ENCODE peak calls at places on chromosomes 6 and 20, in eight cellular contexts. One of them, this sample, is unnamed.

GRCh38 chr6:52261229-52261628 is 16.9 kb upstream of the IL17F start:
- DNase-seq in mucosa of descending colon: no peak
- DNase-seq in ascending aorta: no peak
- DNase-seq in K562: no peak
- DNase-seq in fibroblast of mammary gland: peak; percentile 88
- DNase-seq in left ventricle myocardium inferior: no peak
- DNase-seq in lower lobe of right lung: no peak
- DNase-seq in foreskin fibroblast: peak; percentile 73
- DNase-seq in this sample: peak; percentile 54

GRCh38 chr6:106908386-106908840 is 66.1 kb downstream of the CD24 start:
- DNase-seq in mucosa of descending colon: no peak
- DNase-seq in ascending aorta: no peak
- DNase-seq in K562: no peak
- DNase-seq in fibroblast of mammary gland: no peak
- DNase-seq in left ventricle myocardium inferior: no peak
- DNase-seq in lower lobe of right lung: no peak
- DNase-seq in foreskin fibroblast: no peak
- DNase-seq in this sample: no peak

GRCh38 chr6:35197196-35197595 is 16.6 kb upstream of the SCUBE3 start:
- DNase-seq in mucosa of descending colon: no peak
- DNase-seq in ascending aorta: no peak
- DNase-seq in K562: no peak
- DNase-seq in fibroblast of mammary gland: no peak
- DNase-seq in left ventricle myocardium inferior: no peak
- DNase-seq in lower lobe of right lung: no peak
- DNase-seq in foreskin fibroblast: peak; percentile 40
- DNase-seq in this sample: no peak

GRCh38 chr20:45353746-45354145 is 5.5 kb upstream of the SDC4 start:
- DNase-seq in mucosa of descending colon: no peak
- DNase-seq in ascending aorta: no peak
- DNase-seq in K562: no peak
- DNase-seq in fibroblast of mammary gland: no peak
- DNase-seq in left ventricle myocardium inferior: no peak
- DNase-seq in lower lobe of right lung: no peak
- DNase-seq in foreskin fibroblast: no peak
- DNase-seq in this sample: no peak

GRCh38 chr20:54494303-54495006 is 19.1 kb downstream of the DOK5 start:
- DNase-seq in mucosa of descending colon: no peak
- DNase-seq in ascending aorta: no peak
- DNase-seq in K562: no peak
- DNase-seq in fibroblast of mammary gland: no peak
- DNase-seq in left ventricle myocardium inferior: no peak
- DNase-seq in lower lobe of right lung: no peak
- DNase-seq in foreskin fibroblast: no peak
- DNase-seq in this sample: no peak

GRCh38 chr6:166715065-166715464 is 88.0 kb upstream of the RPS6KA2 start:
- DNase-seq in mucosa of descending colon: no peak
- DNase-seq in ascending aorta: no peak
- DNase-seq in K562: no peak
- DNase-seq in fibroblast of mammary gland: no peak
- DNase-seq in left ventricle myocardium inferior: no peak
- DNase-seq in lower lobe of right lung: no peak
- DNase-seq in foreskin fibroblast: no peak
- DNase-seq in this sample: no peak

GRCh38 chr20:19552144-19552895 is 205.7 kb upstream of the RIN2 start:
- DNase-seq in mucosa of descending colon: no peak
- DNase-seq in ascending aorta: no peak
- DNase-seq in K562: no peak
- DNase-seq in fibroblast of mammary gland: no peak
- DNase-seq in left ventricle myocardium inferior: no peak
- DNase-seq in lower lobe of right lung: peak; percentile 50
- DNase-seq in foreskin fibroblast: no peak
- DNase-seq in this sample: peak; percentile 3

GRCh38 chr6:12403946-12404647 is 113.9 kb downstream of the EDN1 start:
- DNase-seq in mucosa of descending colon: no peak
- DNase-seq in ascending aorta: no peak
- DNase-seq in K562: no peak
- DNase-seq in fibroblast of mammary gland: peak; percentile 48
- DNase-seq in left ventricle myocardium inferior: no peak
- DNase-seq in lower lobe of right lung: no peak
- DNase-seq in foreskin fibroblast: peak; percentile 60
- DNase-seq in this sample: no peak

GRCh38 chr20:3735768-3736167 is 3.3 kb downstream of the HSPA12B start:
- DNase-seq in mucosa of descending colon: no peak
- DNase-seq in ascending aorta: no peak
- DNase-seq in K562: no peak
- DNase-seq in fibroblast of mammary gland: no peak
- DNase-seq in left ventricle myocardium inferior: no peak
- DNase-seq in lower lobe of right lung: no peak
- DNase-seq in foreskin fibroblast: no peak
- DNase-seq in this sample: no peak

GRCh38 chr20:43564993-43565757 is 6.3 kb downstream of the SGK2 start:
- DNase-seq in mucosa of descending colon: no peak
- DNase-seq in ascending aorta: no peak
- DNase-seq in K562: no peak
- DNase-seq in fibroblast of mammary gland: no peak
- DNase-seq in left ventricle myocardium inferior: no peak
- DNase-seq in lower lobe of right lung: no peak
- DNase-seq in foreskin fibroblast: no peak
- DNase-seq in this sample: no peak

GRCh38 chr6:96837138-96837971 is at the start of gene GPR63:
- DNase-seq in mucosa of descending colon: peak; percentile 79
- DNase-seq in ascending aorta: no peak
- DNase-seq in K562: peak; percentile 91
- DNase-seq in fibroblast of mammary gland: peak; percentile 50
- DNase-seq in left ventricle myocardium inferior: peak; percentile 40
- DNase-seq in lower lobe of right lung: peak; percentile 71
- DNase-seq in foreskin fibroblast: peak; percentile 68
- DNase-seq in this sample: peak; percentile 77

GRCh38 chr20:58010666-58011065 is 217.8 kb downstream of the ANKRD60 start:
- DNase-seq in mucosa of descending colon: no peak
- DNase-seq in ascending aorta: no peak
- DNase-seq in K562: no peak
- DNase-seq in fibroblast of mammary gland: no peak
- DNase-seq in left ventricle myocardium inferior: no peak
- DNase-seq in lower lobe of right lung: no peak
- DNase-seq in foreskin fibroblast: no peak
- DNase-seq in this sample: no peak

GRCh38 chr6:53734473-53735299 is 60.1 kb upstream of the LRRC1 start:
- DNase-seq in mucosa of descending colon: peak; percentile 76
- DNase-seq in ascending aorta: no peak
- DNase-seq in K562: no peak
- DNase-seq in fibroblast of mammary gland: peak; percentile 57
- DNase-seq in left ventricle myocardium inferior: peak; percentile 21
- DNase-seq in lower lobe of right lung: peak; percentile 52
- DNase-seq in foreskin fibroblast: peak; percentile 61
- DNase-seq in this sample: peak; percentile 26

GRCh38 chr6:28969129-28969528 is 36.0 kb downstream of the ZNF311 start:
- DNase-seq in mucosa of descending colon: no peak
- DNase-seq in ascending aorta: no peak
- DNase-seq in K562: no peak
- DNase-seq in fibroblast of mammary gland: no peak
- DNase-seq in left ventricle myocardium inferior: no peak
- DNase-seq in lower lobe of right lung: no peak
- DNase-seq in foreskin fibroblast: no peak
- DNase-seq in this sample: no peak

GRCh38 chr6:28802417-28803336 is 121.1 kb downstream of the TRIM27 start:
- DNase-seq in mucosa of descending colon: no peak
- DNase-seq in ascending aorta: no peak
- DNase-seq in K562: peak; percentile 68
- DNase-seq in fibroblast of mammary gland: peak; percentile 80
- DNase-seq in left ventricle myocardium inferior: no peak
- DNase-seq in lower lobe of right lung: no peak
- DNase-seq in foreskin fibroblast: no peak
- DNase-seq in this sample: peak; percentile 63

GRCh38 chr6:100796049-100796823 is 84.9 kb downstream of the ASCC3 start:
- DNase-seq in mucosa of descending colon: no peak
- DNase-seq in ascending aorta: no peak
- DNase-seq in K562: no peak
- DNase-seq in fibroblast of mammary gland: no peak
- DNase-seq in left ventricle myocardium inferior: no peak
- DNase-seq in lower lobe of right lung: no peak
- DNase-seq in foreskin fibroblast: no peak
- DNase-seq in this sample: no peak
- TF ChIP-seq CTCF in mucosa of descending colon: no peak
- TF ChIP-seq CTCF in ascending aorta: no peak
- TF ChIP-seq CTCF in K562: no peak
- TF ChIP-seq CTCF in fibroblast of mammary gland: no peak
- TF ChIP-seq CTCF in left ventricle myocardium inferior: no peak
- TF ChIP-seq CTCF in lower lobe of right lung: no peak
- TF ChIP-seq CTCF in foreskin fibroblast: no peak
- TF ChIP-seq CTCF in this sample: no peak

GRCh38 chr6:14912226-14912625 is 333.6 kb upstream of the JARID2 start:
- DNase-seq in mucosa of descending colon: no peak
- DNase-seq in ascending aorta: no peak
- DNase-seq in K562: no peak
- DNase-seq in fibroblast of mammary gland: no peak
- DNase-seq in left ventricle myocardium inferior: no peak
- DNase-seq in lower lobe of right lung: no peak
- DNase-seq in foreskin fibroblast: no peak
- DNase-seq in this sample: no peak

GRCh38 chr6:14905201-14905600 is 340.7 kb upstream of the JARID2 start:
- DNase-seq in mucosa of descending colon: no peak
- DNase-seq in ascending aorta: no peak
- DNase-seq in K562: no peak
- DNase-seq in fibroblast of mammary gland: no peak
- DNase-seq in left ventricle myocardium inferior: no peak
- DNase-seq in lower lobe of right lung: no peak
- DNase-seq in foreskin fibroblast: no peak
- DNase-seq in this sample: no peak

GRCh38 chr6:14906621-14907020 is 339.2 kb upstream of the JARID2 start:
- DNase-seq in mucosa of descending colon: no peak
- DNase-seq in ascending aorta: no peak
- DNase-seq in K562: no peak
- DNase-seq in fibroblast of mammary gland: no peak
- DNase-seq in left ventricle myocardium inferior: no peak
- DNase-seq in lower lobe of right lung: no peak
- DNase-seq in foreskin fibroblast: no peak
- DNase-seq in this sample: no peak

GRCh38 chr6:14915888-14916832 is 329.7 kb upstream of the JARID2 start:
- DNase-seq in mucosa of descending colon: no peak
- DNase-seq in ascending aorta: no peak
- DNase-seq in K562: no peak
- DNase-seq in fibroblast of mammary gland: no peak
- DNase-seq in left ventricle myocardium inferior: no peak
- DNase-seq in lower lobe of right lung: no peak
- DNase-seq in foreskin fibroblast: no peak
- DNase-seq in this sample: no peak

GRCh38 chr6:14910692-14911547 is 334.9 kb upstream of the JARID2 start:
- DNase-seq in mucosa of descending colon: peak; percentile 49
- DNase-seq in ascending aorta: no peak
- DNase-seq in K562: no peak
- DNase-seq in fibroblast of mammary gland: peak; percentile 27
- DNase-seq in left ventricle myocardium inferior: peak; percentile 35
- DNase-seq in lower lobe of right lung: peak; percentile 79
- DNase-seq in foreskin fibroblast: peak; percentile 12
- DNase-seq in this sample: no peak
- TF ChIP-seq CTCF in mucosa of descending colon: no peak
- TF ChIP-seq CTCF in ascending aorta: no peak
- TF ChIP-seq CTCF in K562: no peak
- TF ChIP-seq CTCF in fibroblast of mammary gland: no peak
- TF ChIP-seq CTCF in left ventricle myocardium inferior: no peak
- TF ChIP-seq CTCF in lower lobe of right lung: no peak
- TF ChIP-seq CTCF in foreskin fibroblast: no peak
- TF ChIP-seq CTCF in this sample: no peak

GRCh38 chr6:136927313-136927712 is 5.2 kb downstream of the SLC35D3 start:
- DNase-seq in mucosa of descending colon: no peak
- DNase-seq in ascending aorta: no peak
- DNase-seq in K562: no peak
- DNase-seq in fibroblast of mammary gland: no peak
- DNase-seq in left ventricle myocardium inferior: no peak
- DNase-seq in lower lobe of right lung: no peak
- DNase-seq in foreskin fibroblast: no peak
- DNase-seq in this sample: no peak
- TF ChIP-seq CTCF in mucosa of descending colon: no peak
- TF ChIP-seq CTCF in ascending aorta: no peak
- TF ChIP-seq CTCF in K562: peak; percentile 78
- TF ChIP-seq CTCF in fibroblast of mammary gland: peak; percentile 23
- TF ChIP-seq CTCF in left ventricle myocardium inferior: peak; percentile 42
- TF ChIP-seq CTCF in lower lobe of right lung: peak; percentile 29
- TF ChIP-seq CTCF in foreskin fibroblast: peak; percentile 22
- TF ChIP-seq CTCF in this sample: peak; percentile 29

GRCh38 chr6:114144887-114145851 is 174.2 kb upstream of the HDAC2 start:
- DNase-seq in mucosa of descending colon: no peak
- DNase-seq in ascending aorta: no peak
- DNase-seq in K562: no peak
- DNase-seq in fibroblast of mammary gland: no peak
- DNase-seq in left ventricle myocardium inferior: no peak
- DNase-seq in lower lobe of right lung: no peak
- DNase-seq in foreskin fibroblast: no peak
- DNase-seq in this sample: no peak
- TF ChIP-seq CTCF in mucosa of descending colon: no peak
- TF ChIP-seq CTCF in ascending aorta: no peak
- TF ChIP-seq CTCF in K562: no peak
- TF ChIP-seq CTCF in fibroblast of mammary gland: no peak
- TF ChIP-seq CTCF in left ventricle myocardium inferior: no peak
- TF ChIP-seq CTCF in lower lobe of right lung: no peak
- TF ChIP-seq CTCF in foreskin fibroblast: no peak
- TF ChIP-seq CTCF in this sample: no peak

DNA sequence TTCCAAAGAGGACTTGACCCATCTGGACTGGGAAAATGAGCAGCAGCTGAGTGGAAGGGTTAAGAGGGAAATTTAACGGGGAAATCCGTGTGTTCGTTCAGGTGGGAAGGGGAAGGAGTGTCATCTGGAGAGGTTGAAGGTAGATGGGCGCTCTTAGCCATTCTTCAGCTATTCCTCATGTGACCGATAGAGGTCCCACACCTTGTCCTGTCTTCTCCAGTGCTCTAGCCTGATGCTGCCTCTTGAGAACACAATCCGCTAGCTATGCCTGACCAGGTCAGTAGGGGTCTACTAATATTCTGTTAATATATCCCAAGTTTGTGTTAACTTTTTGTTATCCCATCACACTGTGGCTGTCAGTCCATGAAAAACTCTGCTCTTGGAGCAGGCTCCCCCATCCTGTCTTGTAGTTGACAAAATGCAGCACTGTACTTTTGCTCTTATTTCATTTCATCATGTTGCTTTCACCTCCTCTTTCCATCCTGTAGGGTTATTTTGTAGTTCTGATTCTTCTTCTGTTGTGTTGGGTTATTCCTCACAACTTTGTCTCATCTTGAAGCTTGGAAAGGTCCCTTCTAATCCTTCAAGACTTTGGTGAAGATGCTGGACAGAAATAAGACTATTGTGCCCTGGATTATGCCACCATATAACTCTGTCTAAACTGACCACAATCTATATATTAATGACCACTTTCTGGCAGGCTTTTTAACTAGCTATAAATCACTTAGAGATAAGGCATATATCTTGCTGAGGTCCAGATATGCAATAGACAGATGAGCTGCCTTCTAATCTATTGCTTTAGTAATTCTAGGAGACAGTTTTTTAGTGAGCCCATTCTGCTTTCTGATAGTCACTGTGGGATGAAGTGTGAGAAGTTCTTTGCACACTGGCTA is 123.4 kb upstream of the SUPT3H start:
- DNase-seq in mucosa of descending colon: no peak
- DNase-seq in ascending aorta: no peak
- DNase-seq in K562: peak; percentile 68
- DNase-seq in fibroblast of mammary gland: no peak
- DNase-seq in left ventricle myocardium inferior: no peak
- DNase-seq in lower lobe of right lung: no peak
- DNase-seq in foreskin fibroblast: no peak
- DNase-seq in this sample: no peak
- TF ChIP-seq CTCF in mucosa of descending colon: no peak
- TF ChIP-seq CTCF in ascending aorta: no peak
- TF ChIP-seq CTCF in K562: peak; percentile 83
- TF ChIP-seq CTCF in fibroblast of mammary gland: peak; percentile 26
- TF ChIP-seq CTCF in left ventricle myocardium inferior: no peak
- TF ChIP-seq CTCF in lower lobe of right lung: no peak
- TF ChIP-seq CTCF in foreskin fibroblast: no peak
- TF ChIP-seq CTCF in this sample: no peak

This sample was measured in fibroblast of lung.